ENCODE peak calls at places on chromosomes 16 and 17, in eight cellular contexts. H is stimulated activated CD4-positive, alpha-beta T cell treated with anti-CD3 and anti-CD28 coated beads, Interleukin-1b, Interleukin-23, amount 100 ng/mL, for 24 hours; O is activated B cell treated with CpG ODN at 0.5 μM for 24 hours; Q is amygdala; N is left ventricle myocardium inferior; K is SW 1271; B is B cell; V is heart right ventricle. J is an unnamed sample.

GRCh38 chr17:80850817-80851216 is 140.8 kb upstream of the CHMP6 start:
- DNase-seq in B (no peak), H (no peak), O (no peak), K (no peak), Q (no peak), N (no peak), V (no peak), J (no peak)

GRCh38 chr17:38563362-38564253 is 42.1 kb downstream of the SRCIN1 start:
- DNase-seq in N (no peak), O (no peak), V (no peak), K (no peak), B (no peak), H (no peak), Q (no peak), J (no peak)

GRCh38 chr17:69401251-69401650 is 13.2 kb upstream of the MAP2K6 start:
- DNase-seq in H (no peak), N (no peak), O (no peak), Q (no peak), K (no peak), B (no peak), V (no peak), J (no peak)

GRCh38 chr16:29720703-29721102 is 25.1 kb downstream of the C16orf54 start:
- DNase-seq in Q (no peak), V (no peak), K (no peak), B (no peak), H (no peak), O (no peak), N (no peak), J (no peak)

GRCh38 chr16:28117168-28117565 is 53.7 kb upstream of the GSG1L start:
- DNase-seq in K (no peak), B (no peak), O (no peak), Q (no peak), V (no peak), N (no peak), H (no peak), J (no peak)

GRCh38 chr17:4436381-4436780 is 2.6 kb downstream of the SPNS3 start:
- DNase-seq in Q (no peak), N (no peak), O (no peak), K (no peak), H (no peak), V (no peak), B (no peak), J (no peak)

GRCh38 chr16:86580798-86581185 is 2.4 kb downstream of the FOXL1 start:
- DNase-seq in K (no peak), O (no peak), B (no peak), Q (no peak), N (no peak), V (no peak), H (no peak), J (no peak)

GRCh38 chr17:164536-165235 is 16.8 kb downstream of the DOC2B start:
- DNase-seq in O (no peak), K (no peak), B (no peak), Q (peak; percentile 40), V (peak; percentile 46), N (peak; percentile 37), H (no peak), J (no peak)